ENCODE peak calls at places on chromosome 3, in six cellular contexts. J, G, C, R, U and A are unnamed samples.

GRCh38 chr3:121894191-121894990 is at the start of gene SLC15A2:
- DNase-seq in U (no peak), C (peak), R (no peak), G (no peak), J (no peak), A (no peak)

GRCh38 chr3:142272200-142272891 is 47.0 kb upstream of the GK5 start:
- DNase-seq in C (no peak), J (no peak), U (no peak), G (no peak), R (no peak), A (no peak)

GRCh38 chr3:156509209-156510174 is 45.4 kb downstream of the SSR3 start:
- DNase-seq in J (peak), G (no peak), R (no peak), C (no peak), U (no peak), A (no peak)

GRCh38 chr3:49054344-49054862 is 25.2 kb upstream of the IMPDH2 start:
- DNase-seq in G (no peak), C (no peak), R (no peak), U (no peak), J (no peak), A (no peak)

GRCh38 chr3:44795197-44795596 is 33.6 kb downstream of the KIF15 start:
- DNase-seq in G (no peak), J (no peak), C (no peak), U (no peak), R (no peak), A (no peak)

GRCh38 chr3:95154775-95155174 is 1091.9 kb downstream of the NSUN3 start:
- DNase-seq in G (no peak), J (no peak), U (no peak), R (no peak), C (no peak), A (no peak)

GRCh38 chr3:136396916-136397315 is 146.8 kb downstream of the PCCB start:
- DNase-seq in R (no peak), C (no peak), U (no peak), G (no peak), J (no peak), A (no peak)

GRCh38 chr3:169558371-169558770 is 105.1 kb downstream of the MECOM start:
- DNase-seq in U (no peak), J (no peak), G (no peak), R (no peak), C (no peak), A (no peak)

GRCh38 chr3:113897373-113897777 is 50.4 kb upstream of the ZDHHC23 start:
- DNase-seq in J (no peak), U (no peak), C (no peak), G (peak), R (no peak), A (no peak)

GRCh38 chr3:134039161-134039862 is 9.6 kb upstream of the SLCO2A1 start:
- DNase-seq in J (no peak), C (peak), U (no peak), R (no peak), G (peak), A (no peak)

GRCh38 chr3:156677120-156677479 is 2.7 kb downstream of the TIPARP start:
- DNase-seq in J (no peak), U (no peak), C (no peak), G (no peak), R (no peak), A (no peak)

GRCh38 chr3:89419647-89420141 is 312.3 kb downstream of the EPHA3 start:
- DNase-seq in C (no peak), J (no peak), U (no peak), R (no peak), G (no peak), A (no peak)

GRCh38 chr3:114746502-114746901 is 400.6 kb downstream of the ZBTB20 start:
- DNase-seq in U (no peak), C (no peak), G (no peak), J (no peak), R (no peak), A (no peak)

GRCh38 chr3:185658504-185658912 is 72.4 kb downstream of the SENP2 start:
- DNase-seq in J (no peak), U (no peak), C (no peak), R (peak), G (no peak), A (no peak)

GRCh38 chr3:122786067-122786466 is 7.6 kb downstream of the HSPBAP1 start:
- DNase-seq in G (peak), R (no peak), C (no peak), J (no peak), U (no peak), A (no peak)

GRCh38 chr3:161946443-161946960 is 449.9 kb downstream of the OTOL1 start:
- DNase-seq in J (no peak), R (no peak), G (no peak), C (no peak), U (no peak), A (no peak)

GRCh38 chr3:113557374-113557773 is 25.0 kb downstream of the SIDT1 start:
- DNase-seq in U (no peak), J (no peak), C (no peak), R (no peak), G (no peak), A (no peak)

GRCh38 chr3:170579646-170580045 is 6.2 kb downstream of the SLC7A14 start:
- DNase-seq in J (no peak), C (no peak), G (no peak), U (no peak), R (no peak), A (no peak)

DNA sequence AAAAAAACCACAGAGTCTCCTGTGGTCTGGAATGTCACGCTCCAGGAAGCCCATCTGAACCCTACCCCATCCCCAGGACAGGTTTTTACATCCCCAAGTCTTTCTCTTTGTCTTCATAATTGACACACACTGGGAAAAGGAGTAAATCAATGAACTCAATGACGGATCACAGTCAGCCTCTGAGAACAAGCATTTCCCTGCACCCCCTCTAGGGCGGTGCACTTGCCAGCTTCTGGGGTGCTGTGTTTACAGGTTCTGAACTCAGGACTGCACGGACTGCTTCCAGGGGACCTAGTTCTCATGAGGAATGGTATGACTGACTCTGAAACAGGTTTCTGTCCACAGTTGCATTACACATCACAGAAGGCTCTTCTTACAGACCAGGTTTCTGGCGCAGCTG is 81.1 kb downstream of the NUP210 start:
- DNase-seq in J (no peak), C (no peak), R (no peak), U (no peak), G (no peak), A (no peak)
- TF ChIP-seq CTCF in J (no peak), C (no peak), R (no peak), U (no peak), G (no peak), A (no peak)

GRCh38 chr3:148464246-148464645 is 233.5 kb upstream of the AGTR1 start:
- DNase-seq in J (no peak), G (no peak), U (no peak), R (no peak), C (no peak), A (no peak)

GRCh38 chr3:148460686-148461085 is 237.0 kb upstream of the AGTR1 start:
- DNase-seq in G (no peak), J (no peak), R (no peak), C (no peak), U (no peak), A (no peak)

GRCh38 chr3:148455098-148455497 is 242.6 kb upstream of the AGTR1 start:
- DNase-seq in J (no peak), R (no peak), U (no peak), G (no peak), C (no peak), A (no peak)

DNA sequence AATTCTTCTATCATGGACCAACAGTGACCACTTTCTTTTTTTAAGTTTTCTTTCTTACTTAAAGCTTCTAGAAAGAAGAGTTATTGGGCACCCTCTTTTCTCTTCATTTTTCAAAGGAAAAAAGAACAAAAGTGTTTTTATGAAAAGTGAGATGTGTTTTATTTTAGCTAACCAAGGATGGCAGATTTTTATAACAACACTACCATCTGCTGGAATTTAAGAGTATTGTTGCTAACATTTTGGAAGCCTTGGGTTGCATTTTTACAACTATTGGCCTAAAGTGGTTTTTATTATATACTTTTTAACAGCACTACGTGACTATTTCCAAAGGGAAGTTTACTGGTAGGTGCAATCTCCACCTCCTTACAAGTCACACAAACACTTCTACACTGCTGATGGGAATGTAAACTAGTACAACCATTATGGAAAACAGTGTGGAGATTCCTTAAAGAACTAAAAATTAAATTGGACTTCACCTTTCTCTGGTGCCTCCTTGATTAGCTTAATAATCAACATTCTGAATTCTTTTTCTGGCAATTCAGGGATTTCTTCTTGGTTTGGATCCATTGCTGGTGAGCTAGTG is 237.7 kb upstream of the AGTR1 start:
- DNase-seq in R (no peak), J (no peak), G (no peak), U (no peak), C (no peak), A (no peak)
- TF ChIP-seq CTCF in R (no peak), J (no peak), G (peak), U (peak), C (peak), A (peak)

DNA sequence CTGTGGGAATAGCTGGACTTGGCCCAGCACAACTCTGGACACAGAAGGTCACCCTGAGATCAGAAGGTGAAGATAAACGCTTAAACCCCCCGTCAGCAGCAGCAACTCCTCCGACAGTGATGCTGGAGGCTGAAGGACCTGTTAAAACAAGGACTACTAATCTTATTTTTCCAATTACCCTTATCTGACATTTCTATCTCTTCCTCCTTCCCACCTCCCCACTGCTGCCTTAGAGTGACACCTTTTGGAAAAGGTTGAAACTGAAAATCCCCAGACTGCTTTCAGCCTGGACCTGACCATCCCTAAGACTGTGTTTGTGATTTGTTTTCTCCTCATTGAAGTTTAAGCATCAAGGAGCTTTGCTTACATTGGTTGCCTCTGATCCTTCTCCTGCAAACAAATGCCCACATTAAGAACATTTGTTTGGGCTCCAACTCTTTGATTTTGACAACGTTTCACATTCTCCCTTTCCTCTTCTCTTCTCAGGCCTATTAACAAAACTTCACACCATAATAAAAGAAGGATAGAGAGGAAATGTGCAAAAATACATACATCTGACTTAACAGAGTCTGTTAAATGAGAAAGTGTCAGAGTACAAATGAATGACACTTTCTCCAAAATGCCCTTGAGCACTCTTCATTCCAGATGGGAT is 410.6 kb upstream of the WNT5A start:
- DNase-seq in C (no peak), U (no peak), G (peak), J (no peak), R (no peak), A (no peak)
- TF ChIP-seq CTCF in C (no peak), U (no peak), G (peak), J (no peak), R (no peak), A (peak)

DNA sequence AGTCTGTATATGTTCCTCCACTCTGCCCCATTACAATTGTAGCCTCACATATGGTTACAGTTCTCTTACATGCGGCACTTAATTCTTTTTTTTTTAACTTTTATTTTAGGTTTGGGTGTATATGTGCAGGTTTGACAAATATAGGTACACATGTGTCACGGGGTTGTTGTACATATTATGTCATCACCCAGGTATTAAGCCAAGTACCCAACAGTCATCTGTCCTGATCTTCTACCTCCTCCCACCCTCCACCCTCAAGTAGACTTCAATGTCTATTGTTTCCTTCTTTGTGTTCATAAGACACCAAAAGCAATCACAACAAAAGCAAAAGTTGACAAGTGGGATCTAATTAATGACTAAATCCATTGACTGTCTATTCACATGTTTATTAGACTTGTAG is 144.6 kb upstream of the TP63 start:
- DNase-seq in U (no peak), R (no peak), G (no peak), J (no peak), C (no peak), A (no peak)
- TF ChIP-seq CTCF in U (no peak), R (no peak), G (no peak), J (no peak), C (no peak), A (no peak)

DNA sequence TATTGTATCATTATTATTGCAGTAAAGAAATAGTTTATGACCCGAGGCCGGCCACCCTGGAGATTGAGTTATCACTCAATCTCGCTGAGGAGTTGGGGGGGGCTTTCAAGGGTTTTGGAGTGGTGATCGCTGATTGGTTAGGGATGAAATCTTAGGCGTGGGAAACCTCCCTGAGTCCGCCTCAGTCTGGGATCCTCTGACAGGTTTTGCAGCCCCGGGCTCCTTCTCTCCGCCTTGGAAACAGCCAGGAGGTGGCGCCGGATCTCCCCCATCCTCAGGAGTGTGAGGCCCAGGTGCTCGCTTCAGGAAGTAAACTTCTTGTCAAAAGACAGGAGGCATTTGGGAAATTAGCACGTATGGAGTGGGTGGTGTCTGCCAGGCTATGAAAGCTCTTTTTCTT is 41.1 kb upstream of the SEC61A1 start:
- DNase-seq in J (no peak), G (peak), U (peak), C (peak), R (no peak), A (peak)
- TF ChIP-seq CTCF in J (no peak), G (no peak), U (no peak), C (no peak), R (no peak), A (peak)

DNA sequence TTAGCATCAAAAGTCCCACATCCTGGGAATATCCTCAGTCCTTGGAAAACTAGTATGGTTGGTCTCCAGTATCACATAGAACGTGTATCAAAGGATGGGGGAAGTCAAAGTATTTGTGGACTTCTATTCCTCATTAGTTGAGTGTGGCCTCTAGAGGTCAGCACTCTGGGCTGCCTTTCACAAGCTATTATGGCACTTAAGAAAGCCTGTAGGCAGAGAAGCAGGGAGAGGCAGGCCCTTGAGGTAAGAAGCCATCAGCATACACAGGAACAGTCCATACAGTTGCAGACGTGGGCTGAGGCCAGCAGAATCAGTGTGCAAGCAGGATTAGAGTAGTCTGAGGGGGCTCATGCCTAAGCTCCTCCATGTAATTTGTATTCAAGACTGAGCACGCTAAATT is 341.7 kb downstream of the CLSTN2 start:
- DNase-seq in R (no peak), G (no peak), U (no peak), J (no peak), C (peak), A (no peak)
- TF ChIP-seq CTCF in R (no peak), G (no peak), U (no peak), J (no peak), C (no peak), A (peak)

GRCh38 chr3:71305246-71306206 is 278.0 kb downstream of the FOXP1 start:
- DNase-seq in U (no peak), G (peak), C (peak), R (peak), J (peak), A (peak)

GRCh38 chr3:71303627-71304260 is 279.8 kb downstream of the FOXP1 start:
- DNase-seq in G (no peak), U (no peak), C (no peak), R (no peak), J (no peak), A (no peak)

GRCh38 chr3:71302604-71303003 is 280.9 kb downstream of the FOXP1 start:
- DNase-seq in U (no peak), G (no peak), C (no peak), J (no peak), R (no peak), A (no peak)

GRCh38 chr3:71304261-71304646 is 279.3 kb downstream of the FOXP1 start:
- DNase-seq in G (no peak), C (no peak), J (no peak), R (no peak), U (no peak), A (no peak)

GRCh38 chr3:71304684-71305083 is 278.8 kb downstream of the FOXP1 start:
- DNase-seq in C (no peak), J (peak), U (no peak), G (no peak), R (peak), A (no peak)
- TF ChIP-seq CTCF in C (no peak), J (peak), U (no peak), G (peak), R (no peak), A (peak)

GRCh38 chr3:178275793-178276192 is 260.4 kb upstream of the KCNMB2 start:
- DNase-seq in C (no peak), G (no peak), U (no peak), J (no peak), R (no peak), A (no peak)
- TF ChIP-seq CTCF in C (no peak), G (no peak), U (no peak), J (no peak), R (no peak), A (no peak)

DNA sequence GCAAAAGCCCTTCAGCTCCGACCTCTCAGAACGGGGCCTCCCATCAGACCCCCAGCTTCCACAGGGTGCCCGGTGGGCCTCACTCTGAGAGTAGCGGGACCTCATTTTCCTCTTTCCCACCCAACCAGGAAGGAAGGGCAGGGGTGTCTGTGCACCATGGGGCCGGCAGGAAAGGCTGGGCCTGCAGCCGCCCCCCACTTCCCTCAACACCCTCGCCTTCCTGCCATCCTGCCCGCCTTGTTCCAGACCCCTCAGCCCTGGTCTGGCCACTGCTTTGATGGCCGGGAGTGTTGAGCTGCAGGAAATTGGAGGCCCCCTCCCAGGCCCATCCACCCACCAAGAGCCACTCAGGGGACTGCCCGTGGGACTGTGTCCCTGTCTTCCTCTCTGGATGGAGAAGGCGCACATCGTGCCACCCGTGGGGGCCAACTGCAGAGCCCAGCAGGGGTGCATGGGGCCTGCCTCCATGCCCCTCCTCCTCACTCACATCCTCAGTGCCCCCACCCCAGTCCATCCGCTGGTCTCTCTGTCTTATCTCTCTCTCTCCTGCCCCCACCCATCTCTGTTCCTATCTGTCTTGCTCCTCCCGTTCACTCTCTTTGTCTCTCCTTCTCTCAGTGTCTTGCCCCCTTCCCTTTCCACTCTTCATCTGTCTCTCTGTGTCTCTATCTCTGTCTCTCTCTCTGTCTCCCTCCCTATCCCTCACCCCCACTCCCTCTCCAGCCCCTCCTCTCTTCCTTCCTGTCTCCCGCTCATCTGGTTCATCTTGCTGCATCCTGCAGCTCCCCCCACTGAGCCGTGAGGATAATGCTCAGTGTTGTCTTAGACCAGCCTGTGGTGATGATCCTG is 1.8 kb upstream of the PLXND1 start:
- DNase-seq in R (no peak), U (no peak), C (peak), J (no peak), G (no peak), A (no peak)
- TF ChIP-seq CTCF in R (no peak), U (no peak), C (no peak), J (no peak), G (no peak), A (no peak)